ENCODE peak calls at places on chromosome 12, in four cellular contexts. One of them, this sample, is unnamed.

GRCh38 chr12:31896514-31897039 is 62.6 kb upstream of the RESF1 start:
- DNase-seq in adrenal gland: no peak
- DNase-seq in activated T-cell treated with anti-CD3 and anti-CD28 coated beads for 1 hour: peak
- DNase-seq in LoVo: no peak
- DNase-seq in this sample: no peak

GRCh38 chr12:54549774-54550451 is 512 bp downstream of the PDE1B start:
- DNase-seq in adrenal gland: no peak
- DNase-seq in activated T-cell treated with anti-CD3 and anti-CD28 coated beads for 1 hour: peak
- DNase-seq in LoVo: no peak
- DNase-seq in this sample: no peak

GRCh38 chr12:64889434-64890216 is 65.2 kb downstream of the TBC1D30 start:
- DNase-seq in adrenal gland: peak
- DNase-seq in activated T-cell treated with anti-CD3 and anti-CD28 coated beads for 1 hour: no peak
- DNase-seq in LoVo: peak
- DNase-seq in this sample: no peak

GRCh38 chr12:121145221-121145620 is 12.5 kb downstream of the P2RX7 start:
- DNase-seq in adrenal gland: no peak
- DNase-seq in activated T-cell treated with anti-CD3 and anti-CD28 coated beads for 1 hour: no peak
- DNase-seq in LoVo: no peak
- DNase-seq in this sample: no peak

GRCh38 chr12:1740161-1740948 is 49.5 kb downstream of the ADIPOR2 start:
- DNase-seq in adrenal gland: no peak
- DNase-seq in activated T-cell treated with anti-CD3 and anti-CD28 coated beads for 1 hour: no peak
- DNase-seq in LoVo: no peak
- DNase-seq in this sample: no peak

GRCh38 chr12:52171950-52172512 is 19.8 kb downstream of the KRT80 start:
- DNase-seq in adrenal gland: peak
- DNase-seq in activated T-cell treated with anti-CD3 and anti-CD28 coated beads for 1 hour: no peak
- DNase-seq in LoVo: no peak
- DNase-seq in this sample: no peak

GRCh38 chr12:1246637-1247036 is 255.6 kb downstream of the ERC1 start:
- DNase-seq in adrenal gland: no peak
- DNase-seq in activated T-cell treated with anti-CD3 and anti-CD28 coated beads for 1 hour: no peak
- DNase-seq in LoVo: peak
- DNase-seq in this sample: no peak

GRCh38 chr12:102486153-102486552 is 5.8 kb upstream of the IGF1 start:
- DNase-seq in adrenal gland: no peak
- DNase-seq in activated T-cell treated with anti-CD3 and anti-CD28 coated beads for 1 hour: no peak
- DNase-seq in LoVo: no peak
- DNase-seq in this sample: no peak

GRCh38 chr12:116319851-116320621 is 42.5 kb upstream of the MED13L start:
- DNase-seq in adrenal gland: peak
- DNase-seq in activated T-cell treated with anti-CD3 and anti-CD28 coated beads for 1 hour: no peak
- DNase-seq in LoVo: no peak
- DNase-seq in this sample: peak

GRCh38 chr12:10967409-10967808 is 19.3 kb downstream of the TAS2R50 start:
- DNase-seq in adrenal gland: no peak
- DNase-seq in activated T-cell treated with anti-CD3 and anti-CD28 coated beads for 1 hour: no peak
- DNase-seq in LoVo: no peak
- DNase-seq in this sample: no peak

GRCh38 chr12:44689587-44689986 is 186.5 kb downstream of the NELL2 start:
- DNase-seq in adrenal gland: no peak
- DNase-seq in activated T-cell treated with anti-CD3 and anti-CD28 coated beads for 1 hour: no peak
- DNase-seq in LoVo: no peak
- DNase-seq in this sample: no peak

GRCh38 chr12:6494351-6494743 is 445 bp downstream of the NCAPD2 start:
- DNase-seq in adrenal gland: no peak
- DNase-seq in activated T-cell treated with anti-CD3 and anti-CD28 coated beads for 1 hour: no peak
- DNase-seq in LoVo: no peak
- DNase-seq in this sample: no peak

GRCh38 chr12:68793975-68794652 is 13.9 kb upstream of the MDM2 start:
- DNase-seq in adrenal gland: no peak
- DNase-seq in activated T-cell treated with anti-CD3 and anti-CD28 coated beads for 1 hour: no peak
- DNase-seq in LoVo: no peak
- DNase-seq in this sample: no peak